ENCODE peak calls at places on chromosomes 4 and X, in four cellular contexts. P is nephron progenitor cell, M is progenitor cell of endocrine pancreas, X is astrocyte of the spinal cord. C is an unnamed sample.

GRCh38 chr4:123064390-123064789 is 142.0 kb upstream of the NUDT6 start:
- DNase-seq in P (no peak), M (no peak), X (no peak), C (no peak)

GRCh38 chr4:48342559-48342878 is 1.2 kb downstream of the SLAIN2 start:
- DNase-seq in X (no peak), M (no peak), P (no peak), C (no peak)

GRCh38 chr4:163623787-163624186 is 129.3 kb downstream of the TMA16 start:
- DNase-seq in M (no peak), X (no peak), P (no peak), C (no peak)

GRCh38 chr4:56505269-56506109 is at the start of gene ARL9:
- DNase-seq in M (peak), P (peak), X (peak), C (peak)

GRCh38 chrX:69038826-69039225 is 126.4 kb downstream of the PJA1 start:
- DNase-seq in X (no peak), P (no peak), M (no peak), C (no peak)

GRCh38 chr4:60506061-60506460 is 694.1 kb upstream of the ADGRL3 start:
- DNase-seq in P (no peak), X (peak), M (no peak), C (no peak)

GRCh38 chr4:72513227-72513626 is 55.8 kb downstream of the ADAMTS3 start:
- DNase-seq in X (no peak), P (no peak), M (no peak), C (no peak)

GRCh38 chrX:49761481-49761880 is 65.7 kb upstream of the PAGE1 start:
- DNase-seq in P (peak), M (no peak), X (no peak), C (no peak)

GRCh38 chrX:72280210-72280882 is 3.3 kb upstream of the RPS4X start:
- DNase-seq in X (no peak), P (peak), M (no peak), C (no peak)

GRCh38 chrX:135384161-135384836 is 37.4 kb upstream of the SMIM10L2A start:
- DNase-seq in P (no peak), X (no peak), M (no peak), C (no peak)

GRCh38 chrX:17014216-17014615 is 67.8 kb downstream of the REPS2 start:
- DNase-seq in X (no peak), P (no peak), M (no peak), C (no peak)

DNA sequence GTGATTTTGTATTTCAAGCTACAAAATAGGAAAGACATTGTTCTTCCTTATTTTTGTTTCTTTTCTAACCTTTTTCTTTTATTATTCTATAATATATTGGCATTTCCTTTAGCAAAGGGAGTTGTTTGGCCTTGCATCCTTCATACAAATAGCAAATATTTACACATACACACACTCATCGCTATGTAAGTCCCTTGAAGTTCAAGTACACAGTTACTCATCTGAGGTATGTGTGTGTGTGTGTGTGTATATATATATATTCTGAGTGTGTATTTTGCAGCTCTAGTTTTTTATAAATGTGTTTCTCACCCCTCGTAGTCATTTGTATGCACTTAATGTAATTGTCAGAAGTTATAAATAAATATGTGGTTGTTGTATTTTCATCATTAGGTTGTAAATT is 724.8 kb upstream of the MAGEB2 start:
- DNase-seq in M (no peak), P (no peak), X (no peak), C (no peak)
- TF ChIP-seq CTCF in M (no peak), P (no peak), X (no peak), C (no peak)

DNA sequence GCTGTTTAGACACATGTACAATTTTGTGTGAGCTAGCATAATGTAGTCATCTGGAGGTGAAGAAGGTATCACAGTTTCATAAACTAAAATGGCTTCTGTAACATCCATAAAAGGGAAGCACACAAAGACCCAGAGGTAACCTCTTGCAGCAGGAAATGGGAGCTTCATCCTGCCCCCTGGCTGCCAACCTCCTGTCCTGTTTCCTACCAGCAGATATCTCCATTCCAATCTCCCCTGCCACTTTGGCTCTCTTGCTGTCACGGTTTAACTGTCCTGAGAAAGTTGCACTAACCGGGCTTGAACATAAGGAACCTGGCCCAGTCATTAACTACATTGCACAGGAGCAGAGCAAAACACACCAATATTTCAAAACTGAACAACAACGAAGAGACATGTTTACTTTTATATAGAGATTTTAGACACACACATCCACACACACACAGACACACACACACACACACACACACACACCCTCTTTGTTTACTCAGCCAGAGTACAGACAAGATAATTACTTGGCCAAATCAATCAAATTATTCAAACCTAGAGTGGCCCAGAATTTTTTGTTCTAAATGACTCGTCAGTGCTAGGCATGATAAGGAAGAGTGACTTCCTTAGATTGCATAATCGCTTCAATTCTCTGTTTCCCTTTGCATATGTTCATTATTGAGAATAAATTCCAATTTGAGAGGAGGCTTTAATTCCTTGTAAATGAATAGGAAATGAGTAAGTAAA is 24.2 kb downstream of the MID2 start:
- DNase-seq in X (no peak), P (no peak), M (no peak), C (no peak)
- TF ChIP-seq CTCF in X (peak), P (no peak), M (no peak), C (no peak)

DNA sequence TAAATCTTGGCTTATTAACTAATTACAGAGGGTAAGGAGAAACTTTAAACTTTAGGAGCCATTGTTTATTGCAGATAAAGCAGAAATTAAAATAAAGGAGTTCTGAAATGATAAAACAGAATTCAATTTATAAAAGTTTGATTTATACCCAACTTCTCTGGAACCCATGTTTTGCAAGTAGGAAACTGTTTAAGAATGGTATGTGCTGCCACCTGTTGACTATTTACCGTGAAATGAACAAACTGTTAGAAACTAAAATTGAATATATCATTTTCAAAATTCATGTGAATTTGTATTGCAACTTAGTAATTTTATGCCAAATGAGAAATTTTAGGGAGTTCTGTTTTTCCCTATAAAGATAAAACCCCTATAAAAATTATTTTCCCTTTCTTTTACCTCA is 11.0 kb upstream of the TBC1D8B start:
- DNase-seq in P (no peak), X (no peak), M (no peak), C (no peak)
- TF ChIP-seq CTCF in P (peak), X (peak), M (peak), C (peak)

GRCh38 chr4:8391071-8391470 is 49.5 kb downstream of the ACOX3 start:
- DNase-seq in X (no peak), M (no peak), P (no peak), C (no peak)

GRCh38 chr4:8393593-8394038 is 46.9 kb downstream of the ACOX3 start:
- DNase-seq in X (peak), M (no peak), P (no peak), C (peak)

GRCh38 chr4:8390604-8391003 is 49.9 kb downstream of the ACOX3 start:
- DNase-seq in P (no peak), X (no peak), M (no peak), C (no peak)

GRCh38 chr4:8392591-8393190 is 47.8 kb downstream of the ACOX3 start:
- DNase-seq in X (peak), M (no peak), P (peak), C (no peak)

GRCh38 chr4:8391972-8392371 is 48.6 kb downstream of the ACOX3 start:
- DNase-seq in P (no peak), M (no peak), X (peak), C (no peak)
- TF ChIP-seq CTCF in P (no peak), M (no peak), X (no peak), C (no peak)

GRCh38 chr4:6608758-6609414 is 31.6 kb upstream of the MRFAP1 start:
- DNase-seq in X (no peak), P (peak), M (no peak), C (no peak)

GRCh38 chr4:6612961-6613675 is 27.4 kb upstream of the MRFAP1 start:
- DNase-seq in P (no peak), X (no peak), M (no peak), C (no peak)

GRCh38 chr4:6609415-6610079 is 30.9 kb upstream of the MRFAP1 start:
- DNase-seq in P (no peak), M (no peak), X (no peak), C (no peak)

GRCh38 chr4:6613676-6614651 is 26.5 kb upstream of the MRFAP1 start:
- DNase-seq in P (no peak), X (no peak), M (no peak), C (no peak)

GRCh38 chr4:6610856-6611430 is 29.5 kb upstream of the MRFAP1 start:
- DNase-seq in M (no peak), P (no peak), X (no peak), C (no peak)
- TF ChIP-seq CTCF in M (no peak), P (no peak), X (no peak), C (no peak)

DNA sequence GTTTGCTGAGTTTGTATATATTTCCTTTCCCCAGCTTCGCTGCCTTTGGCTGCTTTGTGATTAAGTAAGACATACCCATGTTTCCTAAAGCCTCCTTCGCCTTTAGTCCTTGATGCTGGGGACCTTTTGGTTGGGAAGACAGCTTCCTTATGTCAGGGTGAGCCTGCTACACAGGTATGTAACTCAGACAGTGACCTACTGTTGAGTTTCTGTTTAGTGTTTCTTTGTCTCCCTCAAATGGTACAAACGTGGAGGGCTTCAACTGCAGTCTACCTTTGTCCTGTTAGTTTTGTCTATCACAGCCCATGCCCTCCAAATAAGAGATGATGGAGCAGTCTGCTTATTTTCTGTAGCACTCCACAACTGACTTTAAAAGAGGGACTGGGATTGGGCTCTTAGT is 59.5 kb downstream of the TET2 start:
- DNase-seq in X (no peak), P (no peak), M (no peak), C (no peak)
- TF ChIP-seq CTCF in X (no peak), P (no peak), M (no peak), C (no peak)

DNA sequence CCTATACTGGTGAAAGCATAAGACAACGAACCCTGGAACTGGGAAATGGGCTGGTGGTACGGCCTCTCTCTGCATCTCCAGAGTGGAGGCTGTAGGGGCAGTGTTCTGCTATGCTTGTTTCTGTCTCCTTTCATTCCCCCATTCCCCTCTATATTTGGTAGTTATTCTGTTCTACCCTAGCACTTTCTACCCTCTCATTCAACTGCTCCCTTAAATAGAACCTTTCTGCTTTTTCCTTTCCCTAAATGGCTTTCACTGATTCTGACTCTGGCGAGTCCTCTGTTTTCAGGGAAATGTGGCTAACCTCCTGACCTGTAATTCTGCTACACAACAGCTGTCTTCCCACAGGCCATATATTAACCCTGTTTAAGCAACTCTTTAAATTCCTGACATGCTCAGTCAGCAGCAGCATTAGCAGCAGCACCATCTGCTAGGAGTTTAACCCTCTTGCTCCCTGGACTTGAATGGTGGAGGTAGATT is 94.2 kb downstream of the CXCL13 start:
- DNase-seq in X (peak), M (no peak), P (peak), C (peak)
- TF ChIP-seq CTCF in X (peak), M (peak), P (peak), C (peak)

DNA sequence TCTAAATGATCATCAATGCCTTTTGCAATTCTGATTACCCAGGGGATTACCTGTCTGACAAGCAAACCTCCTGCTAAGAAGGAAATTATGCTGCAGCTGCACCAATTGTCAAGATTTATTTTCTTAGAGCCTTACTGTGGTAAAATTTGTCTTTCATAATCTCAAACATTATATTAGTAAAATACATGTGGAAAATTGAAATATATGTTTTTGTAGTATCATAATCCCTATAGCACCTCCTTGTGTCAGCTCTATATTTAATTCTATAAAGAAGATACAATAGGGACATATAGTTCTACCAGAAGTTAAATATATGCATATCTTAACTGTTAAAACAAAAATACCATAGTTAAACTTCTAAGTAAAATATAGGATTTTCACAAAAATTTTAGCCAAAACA is 655.6 kb upstream of the PCDH10 start:
- DNase-seq in P (no peak), M (no peak), X (no peak), C (no peak)
- TF ChIP-seq CTCF in P (no peak), M (no peak), X (peak), C (no peak)

GRCh38 chrX:11998944-11999343 is 139.3 kb upstream of the FRMPD4 start:
- DNase-seq in P (no peak), M (no peak), X (no peak), C (no peak)
- TF ChIP-seq CTCF in P (no peak), M (no peak), X (no peak), C (no peak)